ENCODE peak calls at places on chromosomes 7 and 10, in four cellular contexts. One of them, this sample, is unnamed.
A peak's percentile ranks its signal among the peaks of the same experiment; 100 is the strongest.

GRCh38 chr7:34084651-34085050 is 179.3 kb downstream of the BMPER start:
- DNase-seq in stomach: no peak
- DNase-seq in esophagus muscularis mucosa: no peak
- DNase-seq in A549: no peak
- DNase-seq in this sample: no peak

GRCh38 chr7:97009753-97010732 is 4.7 kb downstream of the DLX6 start:
- DNase-seq in A549: no peak
- DNase-seq in esophagus muscularis mucosa: peak; percentile 68
- DNase-seq in stomach: no peak
- DNase-seq in this sample: no peak

GRCh38 chr7:75977741-75978140 is 16.7 kb downstream of the TMEM120A start:
- DNase-seq in stomach: no peak
- DNase-seq in A549: no peak
- DNase-seq in esophagus muscularis mucosa: no peak
- DNase-seq in this sample: no peak

GRCh38 chr7:93053209-93053945 is 64.4 kb downstream of the SAMD9 start:
- DNase-seq in esophagus muscularis mucosa: no peak
- DNase-seq in A549: no peak
- DNase-seq in stomach: no peak
- DNase-seq in this sample: no peak

GRCh38 chr7:105309235-105310156 is 79.2 kb downstream of the SRPK2 start:
- DNase-seq in A549: no peak
- DNase-seq in stomach: no peak
- DNase-seq in esophagus muscularis mucosa: no peak
- DNase-seq in this sample: no peak

GRCh38 chr10:49761789-49762565 is at the start of gene OGDHL:
- DNase-seq in esophagus muscularis mucosa: no peak
- DNase-seq in stomach: peak; percentile 46
- DNase-seq in A549: no peak
- DNase-seq in this sample: no peak

GRCh38 chr10:132574783-132575319 is 37.3 kb downstream of the INPP5A start:
- DNase-seq in A549: no peak
- DNase-seq in esophagus muscularis mucosa: no peak
- DNase-seq in stomach: no peak
- DNase-seq in this sample: no peak

GRCh38 chr10:19563424-19564141 is 252.6 kb upstream of the PLXDC2 start:
- DNase-seq in stomach: no peak
- DNase-seq in esophagus muscularis mucosa: no peak
- DNase-seq in A549: no peak
- DNase-seq in this sample: no peak

GRCh38 chr10:13503745-13504463 is 24.9 kb downstream of the BEND7 start:
- DNase-seq in A549: no peak
- DNase-seq in stomach: no peak
- DNase-seq in esophagus muscularis mucosa: no peak
- DNase-seq in this sample: no peak

GRCh38 chr10:33520223-33520622 is 185.8 kb upstream of the NRP1 start:
- DNase-seq in A549: no peak
- DNase-seq in stomach: no peak
- DNase-seq in esophagus muscularis mucosa: peak; percentile 26
- DNase-seq in this sample: no peak

GRCh38 chr10:31648966-31649365 is 279.7 kb downstream of the ARHGAP12 start:
- DNase-seq in A549: no peak
- DNase-seq in esophagus muscularis mucosa: no peak
- DNase-seq in stomach: no peak
- DNase-seq in this sample: no peak

GRCh38 chr10:31647861-31648260 is 280.8 kb downstream of the ARHGAP12 start:
- DNase-seq in esophagus muscularis mucosa: no peak
- DNase-seq in stomach: no peak
- DNase-seq in A549: no peak
- DNase-seq in this sample: no peak

GRCh38 chr10:31646519-31646918 is 282.1 kb downstream of the ARHGAP12 start:
- DNase-seq in stomach: no peak
- DNase-seq in esophagus muscularis mucosa: no peak
- DNase-seq in A549: no peak
- DNase-seq in this sample: no peak

GRCh38 chr10:31652038-31652437 is 276.6 kb downstream of the ARHGAP12 start:
- DNase-seq in esophagus muscularis mucosa: no peak
- DNase-seq in A549: no peak
- DNase-seq in stomach: no peak
- DNase-seq in this sample: no peak

GRCh38 chr10:31650010-31650409 is 278.6 kb downstream of the ARHGAP12 start:
- DNase-seq in esophagus muscularis mucosa: no peak
- DNase-seq in stomach: no peak
- DNase-seq in A549: no peak
- DNase-seq in this sample: no peak
- TF ChIP-seq EP300 in esophagus muscularis mucosa: no peak
- TF ChIP-seq EP300 in stomach: no peak
- TF ChIP-seq EP300 in A549: no peak
- TF ChIP-seq EP300 in this sample: no peak

DNA sequence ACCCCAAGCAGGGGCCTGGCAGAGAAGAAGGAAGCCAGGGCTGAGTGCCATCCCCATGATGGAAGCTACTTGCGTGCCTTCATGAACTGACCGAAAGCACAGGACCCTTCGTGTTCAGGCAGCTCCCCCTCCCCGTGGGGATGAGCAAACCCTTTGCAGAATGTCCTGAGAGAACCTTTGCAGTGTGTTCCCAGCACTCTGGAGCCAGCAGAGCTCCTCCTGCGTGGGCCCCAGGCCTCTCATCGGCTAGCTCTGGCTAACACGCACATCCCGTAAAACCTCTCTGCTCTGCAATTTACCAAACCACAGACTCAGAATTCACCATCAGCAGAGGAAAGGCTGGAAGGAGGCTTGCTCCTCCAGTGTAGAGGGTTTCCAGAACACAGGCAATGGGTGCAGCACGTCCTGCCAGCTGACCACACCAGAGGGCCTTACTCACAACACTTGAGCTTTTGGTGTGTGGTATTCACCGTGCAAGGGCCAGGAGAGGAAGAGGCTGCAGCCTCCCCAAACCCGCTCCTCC is 3.1 kb downstream of the SH3PXD2A start:
- DNase-seq in A549: no peak
- DNase-seq in esophagus muscularis mucosa: no peak
- DNase-seq in stomach: no peak
- DNase-seq in this sample: no peak
- TF ChIP-seq EP300 in A549: no peak
- TF ChIP-seq EP300 in esophagus muscularis mucosa: no peak
- TF ChIP-seq EP300 in stomach: no peak
- TF ChIP-seq EP300 in this sample: no peak

GRCh38 chr10:124725171-124725631 is 19.0 kb downstream of the FAM53B start:
- DNase-seq in A549: no peak
- DNase-seq in stomach: no peak
- DNase-seq in esophagus muscularis mucosa: no peak
- DNase-seq in this sample: peak; percentile 18

GRCh38 chr10:124722812-124723783 is 21.1 kb downstream of the FAM53B start:
- DNase-seq in stomach: no peak
- DNase-seq in A549: no peak
- DNase-seq in esophagus muscularis mucosa: no peak
- DNase-seq in this sample: peak; percentile 74

GRCh38 chr10:124725791-124726190 is 18.4 kb downstream of the FAM53B start:
- DNase-seq in A549: no peak
- DNase-seq in stomach: no peak
- DNase-seq in esophagus muscularis mucosa: no peak
- DNase-seq in this sample: no peak

GRCh38 chr10:124723826-124724225 is 20.4 kb downstream of the FAM53B start:
- DNase-seq in stomach: no peak
- DNase-seq in A549: no peak
- DNase-seq in esophagus muscularis mucosa: no peak
- DNase-seq in this sample: no peak

DNA sequence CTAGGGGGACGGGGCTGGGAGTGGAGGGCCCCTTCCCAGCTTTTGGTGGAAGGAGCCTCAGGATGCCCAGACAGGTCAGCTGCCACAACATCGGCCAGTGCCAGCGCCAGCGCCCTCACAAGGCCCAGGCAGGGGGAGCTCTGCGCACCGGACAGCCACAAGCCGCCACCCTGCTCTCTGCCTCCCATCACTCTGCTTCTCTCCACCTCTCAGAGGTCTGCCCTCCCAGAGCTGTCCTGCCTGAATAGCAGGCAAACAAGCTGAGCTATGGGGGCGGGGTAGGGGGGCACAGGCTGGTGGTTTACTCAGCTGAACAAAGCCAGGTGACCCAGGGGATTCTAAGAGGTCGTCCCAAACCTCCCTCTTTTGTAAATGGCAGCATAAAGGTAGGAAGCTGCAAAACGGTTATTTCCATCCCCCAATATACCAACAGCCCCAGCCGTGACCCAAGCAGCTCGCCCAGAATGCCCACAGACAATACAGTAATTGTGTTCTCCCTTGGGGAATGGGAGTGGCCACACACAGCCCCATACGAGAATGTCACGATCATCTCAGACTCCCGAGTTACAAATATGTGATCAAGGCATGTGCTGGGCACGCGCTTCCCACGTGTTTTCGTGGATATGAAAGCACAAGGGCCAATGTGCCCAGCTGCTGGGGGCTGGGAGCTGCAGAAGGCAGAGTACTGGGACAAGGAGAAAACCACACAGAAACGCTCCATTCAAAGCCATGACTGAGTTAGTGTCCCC is 19.7 kb downstream of the FAM53B start:
- DNase-seq in stomach: peak; percentile 62
- DNase-seq in esophagus muscularis mucosa: no peak
- DNase-seq in A549: no peak
- DNase-seq in this sample: no peak
- TF ChIP-seq EP300 in stomach: no peak
- TF ChIP-seq EP300 in esophagus muscularis mucosa: no peak
- TF ChIP-seq EP300 in A549: no peak
- TF ChIP-seq EP300 in this sample: no peak

GRCh38 chr7:144401490-144401889 is 2.0 kb downstream of the NOBOX start:
- DNase-seq in stomach: no peak
- DNase-seq in A549: no peak
- DNase-seq in esophagus muscularis mucosa: no peak
- DNase-seq in this sample: no peak

GRCh38 chr7:144398291-144398690 is 5.2 kb downstream of the NOBOX start:
- DNase-seq in esophagus muscularis mucosa: no peak
- DNase-seq in A549: no peak
- DNase-seq in stomach: no peak
- DNase-seq in this sample: no peak

GRCh38 chr7:144397086-144397485 is 6.4 kb downstream of the NOBOX start:
- DNase-seq in A549: no peak
- DNase-seq in stomach: no peak
- DNase-seq in esophagus muscularis mucosa: no peak
- DNase-seq in this sample: no peak

GRCh38 chr7:144399946-144400345 is 3.5 kb downstream of the NOBOX start:
- DNase-seq in A549: no peak
- DNase-seq in esophagus muscularis mucosa: no peak
- DNase-seq in stomach: no peak
- DNase-seq in this sample: no peak

DNA sequence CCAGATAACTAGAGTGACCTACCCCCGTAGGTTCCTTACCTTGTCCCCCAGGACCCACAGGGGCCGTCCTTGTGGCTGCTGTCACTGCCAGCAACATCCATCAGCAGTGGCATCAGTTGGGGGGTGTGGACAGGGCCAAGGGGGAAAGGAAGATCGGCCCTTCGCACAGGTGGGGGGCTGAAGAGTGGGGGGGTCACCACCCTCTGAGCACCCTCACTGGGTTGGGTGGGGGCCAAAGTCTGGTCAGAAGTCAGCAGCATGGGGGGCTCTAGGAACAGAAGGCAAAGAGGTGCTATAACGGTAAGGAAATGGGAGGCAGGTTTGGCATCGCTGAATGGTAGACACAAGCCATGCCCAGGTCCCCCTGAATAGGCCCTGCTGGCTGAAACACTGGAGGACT is 4.6 kb downstream of the NOBOX start:
- DNase-seq in stomach: no peak
- DNase-seq in esophagus muscularis mucosa: no peak
- DNase-seq in A549: no peak
- DNase-seq in this sample: no peak
- TF ChIP-seq EP300 in stomach: no peak
- TF ChIP-seq EP300 in esophagus muscularis mucosa: no peak
- TF ChIP-seq EP300 in A549: no peak
- TF ChIP-seq EP300 in this sample: no peak

GRCh38 chr7:10471280-10471679 is 502.4 kb upstream of the PHF14 start:
- DNase-seq in stomach: no peak
- DNase-seq in esophagus muscularis mucosa: no peak
- DNase-seq in A549: no peak
- DNase-seq in this sample: no peak

GRCh38 chr7:10473569-10473968 is 500.1 kb upstream of the PHF14 start:
- DNase-seq in esophagus muscularis mucosa: no peak
- DNase-seq in A549: no peak
- DNase-seq in stomach: no peak
- DNase-seq in this sample: no peak

GRCh38 chr7:10469476-10469875 is 504.2 kb upstream of the PHF14 start:
- DNase-seq in A549: no peak
- DNase-seq in stomach: no peak
- DNase-seq in esophagus muscularis mucosa: no peak
- DNase-seq in this sample: no peak

GRCh38 chr7:10474048-10474447 is 499.6 kb upstream of the PHF14 start:
- DNase-seq in esophagus muscularis mucosa: no peak
- DNase-seq in A549: no peak
- DNase-seq in stomach: no peak
- DNase-seq in this sample: no peak

GRCh38 chr7:10472115-10472514 is 501.6 kb upstream of the PHF14 start:
- DNase-seq in esophagus muscularis mucosa: no peak
- DNase-seq in A549: no peak
- DNase-seq in stomach: no peak
- DNase-seq in this sample: no peak
- TF ChIP-seq EP300 in esophagus muscularis mucosa: no peak
- TF ChIP-seq EP300 in A549: no peak
- TF ChIP-seq EP300 in stomach: no peak
- TF ChIP-seq EP300 in this sample: no peak

GRCh38 chr7:100692578-100692961 is 1.5 kb downstream of the GIGYF1 start:
- DNase-seq in stomach: no peak
- DNase-seq in A549: no peak
- DNase-seq in esophagus muscularis mucosa: no peak
- DNase-seq in this sample: no peak

GRCh38 chr7:100689230-100690135 is 4.6 kb downstream of the GIGYF1 start:
- DNase-seq in A549: no peak
- DNase-seq in stomach: no peak
- DNase-seq in esophagus muscularis mucosa: no peak
- DNase-seq in this sample: peak; percentile 76

GRCh38 chr7:100694196-100694745 is at the start of gene GIGYF1:
- DNase-seq in A549: peak; percentile 84
- DNase-seq in stomach: peak; percentile 80
- DNase-seq in esophagus muscularis mucosa: no peak
- DNase-seq in this sample: peak; percentile 95

GRCh38 chr7:100693312-100694195 is 496 bp downstream of the GIGYF1 start:
- DNase-seq in A549: no peak
- DNase-seq in stomach: no peak
- DNase-seq in esophagus muscularis mucosa: no peak
- DNase-seq in this sample: no peak

GRCh38 chr7:100691676-100692577 is 2.1 kb downstream of the GIGYF1 start:
- DNase-seq in stomach: peak; percentile 81
- DNase-seq in A549: peak; percentile 93
- DNase-seq in esophagus muscularis mucosa: no peak
- DNase-seq in this sample: peak; percentile 78
- TF ChIP-seq EP300 in stomach: no peak
- TF ChIP-seq EP300 in A549: no peak
- TF ChIP-seq EP300 in esophagus muscularis mucosa: no peak
- TF ChIP-seq EP300 in this sample: no peak

This sample was measured in upper lobe of left lung.